ENCODE peak calls at places on chromosomes 7 and 10, in ten cellular contexts. B, H, G, K, W, V, F, I, J and R are unnamed samples.

GRCh38 chr10:31646519-31646918 is 282.1 kb downstream of the ARHGAP12 start:
- DNase-seq in W (no peak), V (no peak), H (peak), G (no peak), B (no peak), J (no peak), I (no peak), K (no peak), F (no peak), R (no peak)

GRCh38 chr10:131726460-131726861 is 174.3 kb upstream of the PPP2R2D start:
- DNase-seq in H (no peak), B (peak), J (no peak), V (no peak), G (peak), I (no peak), K (no peak), F (peak), W (no peak), R (no peak)

GRCh38 chr10:112815238-112816032 is 134.6 kb upstream of the TCF7L2 start:
- DNase-seq in G (no peak), W (no peak), V (no peak), I (no peak), K (no peak), H (peak), J (no peak), B (no peak), F (no peak), R (no peak)

GRCh38 chr7:815284-816216 is 16.7 kb upstream of the SUN1 start:
- DNase-seq in F (no peak), J (peak), H (no peak), W (no peak), I (no peak), V (no peak), B (no peak), K (peak), G (peak), R (no peak)

GRCh38 chr7:100378114-100378760 is 5.0 kb downstream of the PILRA start:
- DNase-seq in B (no peak), I (no peak), F (no peak), W (no peak), J (no peak), K (no peak), G (no peak), V (no peak), H (no peak), R (no peak)

GRCh38 chr7:957418-958220 is 3.1 kb upstream of the ADAP1 start:
- DNase-seq in K (peak), I (no peak), J (no peak), H (no peak), W (no peak), B (no peak), V (no peak), G (peak), F (no peak), R (peak)

GRCh38 chr10:124354411-124355382 is 64.0 kb downstream of the OAT start:
- DNase-seq in K (no peak), B (peak), G (peak), I (peak), H (peak), J (no peak), V (peak), F (no peak), W (peak), R (no peak)

GRCh38 chr10:96699613-96700012 is 20.7 kb downstream of the PIK3AP1 start:
- DNase-seq in V (no peak), F (no peak), K (no peak), J (no peak), H (no peak), I (no peak), G (no peak), W (no peak), B (no peak), R (no peak)

GRCh38 chr7:155279787-155280445 is 17.8 kb upstream of the INSIG1 start:
- DNase-seq in G (no peak), V (no peak), F (no peak), J (no peak), K (peak), H (no peak), B (no peak), I (no peak), W (no peak), R (no peak)